ENCODE peak calls at places on chromosomes 16 and 17, in four cellular contexts. Z is NCI-H1694, S is RPMI7951, I is anterior cingulate cortex. B is an unnamed sample.

GRCh38 chr17:7043544-7044268 is at the start of gene SLC16A11:
- DNase-seq in S (no peak), Z (peak), I (no peak), B (no peak)

GRCh38 chr17:74530751-74531150 is 524 bp downstream of the CD300LB start:
- DNase-seq in Z (no peak), S (no peak), I (no peak), B (no peak)

GRCh38 chr16:513950-514349 is 13.6 kb upstream of the CAPN15 start:
- DNase-seq in S (no peak), I (no peak), Z (no peak), B (no peak)

GRCh38 chr17:31002047-31002446 is 31.2 kb downstream of the RNF135 start:
- DNase-seq in I (no peak), Z (no peak), S (no peak), B (no peak)

GRCh38 chr17:81037026-81037782 is 2.3 kb downstream of the BAIAP2 start:
- DNase-seq in Z (no peak), I (no peak), S (no peak), B (no peak)

GRCh38 chr16:51898872-51899271 is 648.1 kb downstream of the TOX3 start:
- DNase-seq in S (peak), Z (no peak), I (no peak), B (peak)

GRCh38 chr16:66561381-66562080 is 4.7 kb upstream of the CMTM1 start:
- DNase-seq in I (no peak), S (no peak), Z (no peak), B (no peak)

GRCh38 chr17:68315930-68316329 is 24.6 kb downstream of the ARSG start:
- DNase-seq in I (no peak), S (no peak), Z (no peak), B (no peak)

GRCh38 chr17:80770881-80771611 is 220.6 kb upstream of the CHMP6 start:
- DNase-seq in Z (no peak), S (no peak), I (no peak), B (no peak)

GRCh38 chr17:32335647-32336046 is 6.3 kb downstream of the C17orf75 start:
- DNase-seq in S (no peak), Z (no peak), I (no peak), B (peak)

GRCh38 chr16:68969338-68969737 is 126.0 kb downstream of the TANGO6 start:
- DNase-seq in I (no peak), Z (no peak), S (no peak), B (no peak)

GRCh38 chr16:1458977-1459341 is 14.6 kb upstream of the CCDC154 start:
- DNase-seq in I (no peak), S (no peak), Z (no peak), B (no peak)

GRCh38 chr17:17303010-17303846 is at the start of gene NT5M:
- DNase-seq in S (peak), Z (peak), I (peak), B (peak)

GRCh38 chr17:82935944-82936767 is 96.3 kb upstream of the ZNF750 start:
- DNase-seq in S (no peak), I (no peak), Z (no peak), B (no peak)

GRCh38 chr17:42743595-42744282 is 1.1 kb downstream of the EZH1 start:
- DNase-seq in I (no peak), Z (no peak), S (no peak), B (no peak)

GRCh38 chr17:36705651-36706436 is 104.5 kb downstream of the MRM1 start:
- DNase-seq in Z (peak), I (no peak), S (peak), B (peak)

GRCh38 chr17:7816926-7817642 is 16.9 kb upstream of the KDM6B start:
- DNase-seq in S (no peak), Z (no peak), I (no peak), B (no peak)

GRCh38 chr17:63919311-63919723 is 678 bp upstream of the GH1 start:
- DNase-seq in Z (peak), I (no peak), S (peak), B (peak)

GRCh38 chr17:65604070-65604469 is 42.6 kb upstream of the AXIN2 start:
- DNase-seq in S (peak), I (no peak), Z (no peak), B (peak)

GRCh38 chr16:66996324-66996982 is 8.1 kb downstream of the CES4A start:
- DNase-seq in Z (no peak), I (peak), S (peak), B (peak)

GRCh38 chr17:80782536-80783427 is 208.9 kb upstream of the CHMP6 start:
- DNase-seq in Z (no peak), I (no peak), S (peak), B (no peak)